ENCODE peak calls at places on chromosomes 1 and 21, in nine cellular contexts. X is psoas muscle, T is left ventricle myocardium inferior, Y is uterus, N is hepatocyte, E is astrocyte, S is fibroblast of lung, J is breast epithelium, G is small intestine. M is an unnamed sample. For H3K4me1 and H3K36me3, the result is how much of the 10 kb centered on the place peaks cover.

GRCh38 chr1:197781998-197782718 is 6.9 kb upstream of the DENND1B start:
- DNase-seq in X (no peak), T (no peak), Y (no peak), N (no peak), E (peak), S (peak), J (no peak), G (peak), M (no peak)

GRCh38 chr1:60052634-60053033 is 20.9 kb downstream of the C1orf87 start:
- DNase-seq in X (no peak), T (no peak), Y (no peak), N (no peak), E (no peak), S (no peak), J (no peak), G (no peak), M (no peak)

GRCh38 chr1:9293512-9294439 is 1.1 kb downstream of the SPSB1 start:
- DNase-seq in X (peak), T (peak), Y (no peak), N (peak), E (peak), S (peak), J (no peak), G (peak), M (peak)

GRCh38 chr1:23023174-23023573 is 3.9 kb downstream of the KDM1A start:
- DNase-seq in X (no peak), T (no peak), Y (no peak), N (no peak), E (no peak), S (no peak), J (no peak), G (no peak), M (no peak)

GRCh38 chr1:180168786-180169640 is 14.3 kb downstream of the QSOX1 start:
- DNase-seq in X (peak), T (no peak), Y (peak), N (peak), E (no peak), S (no peak), J (no peak), G (peak), M (peak)

GRCh38 chr1:160095382-160096105 is 2.9 kb downstream of the IGSF8 start:
- DNase-seq in X (no peak), T (no peak), Y (no peak), N (no peak), E (no peak), S (no peak), J (no peak), G (peak), M (peak)

GRCh38 chr1:170685166-170685565 is 21.2 kb downstream of the PRRX1 start:
- DNase-seq in X (peak), T (no peak), Y (no peak), N (no peak), E (peak), S (peak), J (no peak), G (no peak), M (no peak)

GRCh38 chr1:204323887-204324286 is 35.8 kb downstream of the PLEKHA6 start:
- DNase-seq in X (no peak), T (no peak), Y (no peak), N (peak), E (peak), S (peak), J (no peak), G (peak), M (no peak)

GRCh38 chr1:55275976-55276375 is 60.8 kb upstream of the USP24 start:
- DNase-seq in X (no peak), T (no peak), Y (no peak), N (no peak), E (peak), S (peak), J (no peak), G (no peak), M (no peak)

DNA sequence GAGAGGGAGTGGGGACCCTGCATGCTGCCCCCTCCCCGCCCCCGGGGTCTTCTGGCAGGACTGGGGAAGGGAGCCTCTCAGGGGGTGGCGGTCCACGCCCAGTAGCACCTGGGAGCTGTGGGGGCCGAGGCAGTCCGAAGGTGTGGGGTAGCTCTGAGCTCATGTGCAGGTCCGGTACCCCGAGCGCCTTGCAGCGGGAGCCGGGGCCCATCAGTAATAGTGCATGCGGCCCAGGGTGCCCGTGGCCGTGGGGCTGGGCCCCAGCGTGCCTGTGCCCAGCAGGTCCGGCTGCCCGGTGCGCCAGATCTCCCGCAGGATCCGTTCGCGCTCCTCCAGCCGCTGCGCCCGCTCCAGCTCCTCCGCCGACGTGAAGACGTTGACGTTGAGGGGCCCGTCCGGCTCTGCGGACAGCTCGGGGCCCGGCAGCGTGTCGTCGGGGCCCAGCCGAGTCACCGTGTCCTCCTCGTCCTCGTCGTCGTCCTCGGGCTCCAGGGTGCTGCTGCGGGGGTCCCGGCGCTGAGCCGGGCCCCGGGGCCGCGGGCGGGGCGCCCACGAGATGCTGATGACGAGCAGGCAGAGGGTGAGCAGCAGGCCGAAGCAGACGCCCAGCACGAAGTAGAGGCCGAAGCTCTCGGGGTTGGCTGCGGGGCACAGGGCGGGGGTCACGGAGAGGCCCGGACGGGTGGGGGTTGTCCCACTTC is 1.2 kb downstream of the EVA1B start:
- DNase-seq in X (no peak), T (no peak), Y (peak), N (no peak), E (no peak), S (no peak), J (no peak), G (no peak), M (no peak)
- H3K4me3 ChIP-seq in X (peak), T (peak), Y (peak), N (peak), E (peak), S (peak), J (peak), G (peak), M (no peak)

GRCh38 chr1:155934097-155934932 is at the start of gene KHDC4:
- DNase-seq in X (peak), T (peak), Y (peak), N (peak), E (peak), S (peak), J (peak), G (peak), M (peak)

GRCh38 chr1:155933591-155934096 is 569 bp downstream of the KHDC4 start:
- DNase-seq in X (no peak), T (no peak), Y (no peak), N (no peak), E (no peak), S (no peak), J (no peak), G (peak), M (no peak)

GRCh38 chr1:155932085-155932484 is 2.1 kb downstream of the KHDC4 start:
- DNase-seq in X (no peak), T (no peak), Y (no peak), N (no peak), E (no peak), S (no peak), J (no peak), G (peak), M (no peak)

GRCh38 chr1:155932487-155932886 is 1.7 kb downstream of the KHDC4 start:
- DNase-seq in X (no peak), T (no peak), Y (no peak), N (no peak), E (no peak), S (no peak), J (no peak), G (no peak), M (no peak)

DNA sequence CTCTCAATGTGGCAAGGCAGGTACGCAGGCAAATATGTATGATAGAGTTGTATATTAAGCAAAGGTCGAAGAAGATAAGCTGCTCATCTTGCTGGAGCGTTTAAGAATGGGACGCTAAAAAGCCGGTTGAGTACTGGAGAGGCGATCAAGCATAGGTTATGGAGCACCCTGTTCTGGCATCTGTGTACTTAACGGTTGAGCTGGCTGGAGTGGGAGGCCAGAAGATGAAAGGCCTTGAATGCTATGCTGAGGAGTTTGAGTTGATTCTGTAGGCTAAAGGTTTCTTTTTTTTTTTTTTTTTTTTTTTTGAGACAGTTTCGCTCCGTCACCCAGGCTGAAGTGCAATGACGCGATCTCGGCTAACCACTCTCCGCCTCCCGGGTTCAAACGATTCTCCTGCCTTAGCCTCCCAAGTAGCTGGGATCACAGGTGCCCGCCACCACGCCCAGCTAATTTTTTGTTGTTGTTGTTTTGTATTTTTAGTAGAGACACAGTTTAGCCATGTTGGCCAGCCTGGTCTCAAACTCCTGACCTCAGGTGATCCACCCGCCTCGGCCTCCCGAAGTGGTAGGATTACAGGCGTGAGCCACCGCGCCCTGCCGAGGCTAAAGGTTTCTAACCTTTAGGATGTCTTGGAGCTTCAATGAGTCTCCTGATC is 849 bp upstream of the KHDC4 start:
- DNase-seq in X (no peak), T (no peak), Y (no peak), N (no peak), E (no peak), S (no peak), J (no peak), G (peak), M (no peak)
- H3K4me1 ChIP-seq in X (under half), T (half or more), Y (under half), N (under half), E (under half), S (under half), J (under half), G (under half), M (under half)

GRCh38 chr21:37231671-37232070 is 35.5 kb downstream of the VPS26C start:
- DNase-seq in X (no peak), T (no peak), Y (no peak), N (no peak), E (no peak), S (no peak), J (no peak), G (no peak), M (no peak)

GRCh38 chr21:37231247-37231645 is 35.9 kb downstream of the VPS26C start:
- DNase-seq in X (no peak), T (no peak), Y (no peak), N (no peak), E (no peak), S (no peak), J (no peak), G (no peak), M (no peak)

GRCh38 chr21:37233551-37234146 is 33.5 kb downstream of the VPS26C start:
- DNase-seq in X (no peak), T (no peak), Y (no peak), N (no peak), E (no peak), S (no peak), J (no peak), G (no peak), M (no peak)

GRCh38 chr21:37230632-37231246 is 36.4 kb downstream of the VPS26C start:
- DNase-seq in X (no peak), T (no peak), Y (no peak), N (no peak), E (no peak), S (no peak), J (no peak), G (peak), M (no peak)

DNA sequence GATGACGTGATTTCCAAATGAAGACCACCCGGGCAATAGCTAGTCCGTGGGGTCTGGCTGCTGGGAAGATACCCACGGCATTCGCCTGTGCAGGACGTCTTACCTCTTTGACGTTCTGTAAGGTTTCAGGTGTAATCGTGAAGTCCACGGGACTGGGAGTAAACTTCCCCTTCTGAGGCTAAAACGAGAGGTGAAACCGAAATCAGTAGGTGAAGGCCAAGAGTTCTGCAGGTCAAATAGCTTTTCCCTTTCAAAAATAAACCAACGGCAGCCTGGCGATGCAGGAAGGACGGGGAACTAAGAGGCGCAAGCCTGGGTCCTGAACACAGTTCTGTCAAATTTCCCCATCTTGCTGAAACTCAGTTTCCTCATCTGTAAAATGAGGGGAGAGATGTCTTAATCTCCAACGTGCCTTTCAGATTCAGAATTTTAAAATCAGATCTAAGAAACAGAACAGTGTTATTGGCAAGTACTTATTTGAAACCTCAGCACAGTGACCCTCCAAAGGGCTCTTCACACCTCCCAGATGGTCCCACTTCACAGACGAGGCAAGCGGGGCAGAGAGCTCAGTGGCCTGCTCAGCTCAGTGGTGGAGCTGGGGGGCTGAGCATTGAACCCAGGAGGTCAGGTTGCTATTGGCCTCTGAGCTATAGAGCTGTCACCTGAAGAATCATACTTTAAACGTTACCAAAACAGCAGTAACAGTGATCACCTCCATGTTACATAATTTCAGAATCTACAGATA is 34.7 kb downstream of the VPS26C start:
- DNase-seq in X (no peak), T (no peak), Y (no peak), N (no peak), E (no peak), S (no peak), J (no peak), G (no peak), M (no peak)
- H3K36me3 ChIP-seq in X (half or more), T (half or more), Y (under half), N (under half), E (under half), S (under half), J (under half), G (under half), M (under half)

GRCh38 chr1:27009601-27010197 is 3.0 kb downstream of the TENT5B start:
- DNase-seq in X (no peak), T (peak), Y (no peak), N (peak), E (no peak), S (no peak), J (peak), G (no peak), M (no peak)

GRCh38 chr1:27007909-27008582 is 4.6 kb downstream of the TENT5B start:
- DNase-seq in X (no peak), T (no peak), Y (no peak), N (peak), E (no peak), S (no peak), J (peak), G (peak), M (no peak)

GRCh38 chr1:27011976-27012563 is 580 bp downstream of the TENT5B start:
- DNase-seq in X (no peak), T (no peak), Y (no peak), N (no peak), E (no peak), S (no peak), J (no peak), G (no peak), M (no peak)

GRCh38 chr1:27010226-27010994 is 2.2 kb downstream of the TENT5B start:
- DNase-seq in X (no peak), T (no peak), Y (no peak), N (peak), E (no peak), S (no peak), J (peak), G (no peak), M (no peak)

GRCh38 chr1:27011058-27011764 is 1.4 kb downstream of the TENT5B start:
- DNase-seq in X (peak), T (no peak), Y (peak), N (peak), E (peak), S (peak), J (peak), G (peak), M (peak)
- H3K4me3 ChIP-seq in X (no peak), T (peak), Y (peak), N (peak), E (no peak), S (no peak), J (peak), G (no peak), M (no peak)

GRCh38 chr1:203148127-203148526 is 20.6 kb downstream of the ADORA1 start:
- DNase-seq in X (no peak), T (no peak), Y (no peak), N (no peak), E (no peak), S (no peak), J (no peak), G (peak), M (peak)

GRCh38 chr1:203147376-203147775 is 19.9 kb downstream of the ADORA1 start:
- DNase-seq in X (no peak), T (no peak), Y (no peak), N (no peak), E (no peak), S (no peak), J (no peak), G (no peak), M (peak)

GRCh38 chr1:203150511-203151297 is 23.2 kb downstream of the ADORA1 start:
- DNase-seq in X (no peak), T (no peak), Y (no peak), N (no peak), E (no peak), S (no peak), J (no peak), G (no peak), M (no peak)

GRCh38 chr1:203148579-203148978 is 21.1 kb downstream of the ADORA1 start:
- DNase-seq in X (no peak), T (no peak), Y (no peak), N (no peak), E (no peak), S (no peak), J (no peak), G (no peak), M (no peak)

GRCh38 chr1:203149188-203149840 is 21.8 kb downstream of the ADORA1 start:
- DNase-seq in X (no peak), T (no peak), Y (no peak), N (no peak), E (no peak), S (no peak), J (no peak), G (no peak), M (no peak)
- H3K4me1 ChIP-seq in X (under half), T (under half), Y (under half), N (under half), E (under half), S (under half), J (under half), G (under half), M (under half)

GRCh38 chr21:41823166-41823565 is 56.0 kb downstream of the PRDM15 start:
- DNase-seq in X (no peak), T (no peak), Y (no peak), N (no peak), E (no peak), S (no peak), J (peak), G (no peak), M (no peak)
- H3K36me3 ChIP-seq in X (half or more), T (under half), Y (under half), N (under half), E (under half), S (under half), J (under half), G (under half), M (under half)

GRCh38 chr1:68230901-68231626 is 1.3 kb downstream of the WLS start:
- DNase-seq in X (peak), T (peak), Y (peak), N (peak), E (no peak), S (no peak), J (peak), G (peak), M (peak)

GRCh38 chr1:68231627-68232303 is 558 bp downstream of the WLS start:
- DNase-seq in X (peak), T (peak), Y (peak), N (peak), E (peak), S (peak), J (peak), G (peak), M (peak)

GRCh38 chr1:68228833-68229232 is 3.5 kb downstream of the WLS start:
- DNase-seq in X (no peak), T (no peak), Y (no peak), N (no peak), E (no peak), S (no peak), J (no peak), G (peak), M (no peak)

GRCh38 chr1:68232354-68233148 is at the start of gene WLS:
- DNase-seq in X (peak), T (peak), Y (peak), N (peak), E (peak), S (peak), J (peak), G (peak), M (peak)

GRCh38 chr1:68229927-68230812 is 2.2 kb downstream of the WLS start:
- DNase-seq in X (no peak), T (no peak), Y (no peak), N (peak), E (peak), S (peak), J (no peak), G (peak), M (no peak)
- H3K4me3 ChIP-seq in X (peak), T (peak), Y (peak), N (peak), E (peak), S (peak), J (peak), G (no peak), M (peak)

DNA sequence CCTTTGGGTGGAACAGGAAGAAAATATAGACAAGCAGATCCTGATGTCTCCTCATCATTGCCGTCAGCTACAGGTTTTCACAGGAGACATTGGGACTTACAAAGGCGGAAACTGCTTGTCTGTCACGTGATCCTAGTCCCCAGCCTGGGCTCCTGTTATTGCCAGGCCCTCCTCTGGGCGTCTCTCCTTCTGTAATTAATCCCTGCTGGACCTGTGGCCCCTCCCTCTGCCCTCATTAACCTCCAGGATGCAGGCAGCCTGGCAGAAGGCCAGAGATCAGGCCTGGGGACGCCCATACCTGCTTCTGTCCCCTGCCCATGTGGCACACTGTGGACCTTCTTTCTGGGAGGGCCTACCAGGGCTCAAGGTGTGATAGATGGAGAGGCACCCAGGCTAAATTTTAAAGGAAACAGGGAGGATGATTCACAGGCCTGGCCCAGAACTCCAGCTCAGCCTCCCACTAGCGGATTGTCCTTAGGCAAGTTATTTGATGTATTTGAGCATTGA is 2.4 kb downstream of the S100A5 start:
- DNase-seq in X (peak), T (no peak), Y (no peak), N (peak), E (no peak), S (peak), J (no peak), G (peak), M (peak)
- H3K4me1 ChIP-seq in X (under half), T (under half), Y (under half), N (under half), E (under half), S (under half), J (under half), G (under half), M (under half)

GRCh38 chr1:110341872-110342331 is 2.7 kb downstream of the RBM15 start:
- DNase-seq in X (no peak), T (no peak), Y (no peak), N (no peak), E (no peak), S (no peak), J (no peak), G (peak), M (no peak)

GRCh38 chr1:110341146-110341871 is 2.1 kb downstream of the RBM15 start:
- DNase-seq in X (peak), T (no peak), Y (no peak), N (no peak), E (no peak), S (no peak), J (no peak), G (no peak), M (no peak)

GRCh38 chr1:110345480-110345879 is 6.3 kb downstream of the RBM15 start:
- DNase-seq in X (no peak), T (no peak), Y (no peak), N (no peak), E (no peak), S (peak), J (no peak), G (no peak), M (no peak)

GRCh38 chr1:110344152-110344551 is 5.0 kb downstream of the RBM15 start:
- DNase-seq in X (no peak), T (no peak), Y (no peak), N (no peak), E (no peak), S (no peak), J (no peak), G (no peak), M (no peak)

GRCh38 chr1:110343249-110343648 is 4.1 kb downstream of the RBM15 start:
- DNase-seq in X (no peak), T (no peak), Y (no peak), N (no peak), E (no peak), S (no peak), J (no peak), G (no peak), M (no peak)
- H3K36me3 ChIP-seq in X (under half), T (under half), Y (under half), N (under half), E (under half), S (under half), J (under half), G (under half), M (half or more)

M was measured in HAP-1.